ENCODE peak calls at places on chromosome 12, in ten cellular contexts. One of them, this sample, is unnamed.

GRCh38 chr12:6613015-6613775 is 6.0 kb upstream of the CHD4 start:
- DNase-seq in Calu3: peak
- DNase-seq in neural crest cell: peak
- DNase-seq in foreskin fibroblast: peak
- DNase-seq in A549: no peak
- DNase-seq in thyroid gland: peak
- DNase-seq in omental fat pad: no peak
- DNase-seq in activated CD8-positive, alpha-beta T cell treated with anti-CD3 and anti-CD28 coated beads for 36 hours: peak
- DNase-seq in GM23338: peak
- DNase-seq in endothelial cell: no peak
- DNase-seq in this sample: no peak

GRCh38 chr12:2154050-2154449 is 101.3 kb downstream of the CACNA1C start:
- DNase-seq in Calu3: no peak
- DNase-seq in activated CD8-positive, alpha-beta T cell treated with anti-CD3 and anti-CD28 coated beads for 36 hours: no peak
- DNase-seq in A549: no peak
- DNase-seq in thyroid gland: no peak
- DNase-seq in foreskin fibroblast: peak
- DNase-seq in endothelial cell: no peak
- DNase-seq in GM23338: no peak
- DNase-seq in neural crest cell: no peak
- DNase-seq in omental fat pad: no peak
- DNase-seq in this sample: peak

GRCh38 chr12:64781374-64782029 is 22.3 kb upstream of the GNS start:
- DNase-seq in thyroid gland: peak
- DNase-seq in omental fat pad: no peak
- DNase-seq in GM23338: peak
- DNase-seq in activated CD8-positive, alpha-beta T cell treated with anti-CD3 and anti-CD28 coated beads for 36 hours: peak
- DNase-seq in endothelial cell: no peak
- DNase-seq in A549: no peak
- DNase-seq in foreskin fibroblast: no peak
- DNase-seq in neural crest cell: no peak
- DNase-seq in Calu3: peak
- DNase-seq in this sample: no peak

GRCh38 chr12:114045333-114045732 is 79.2 kb upstream of the RBM19 start:
- DNase-seq in Calu3: no peak
- DNase-seq in A549: no peak
- DNase-seq in GM23338: no peak
- DNase-seq in foreskin fibroblast: peak
- DNase-seq in neural crest cell: no peak
- DNase-seq in activated CD8-positive, alpha-beta T cell treated with anti-CD3 and anti-CD28 coated beads for 36 hours: no peak
- DNase-seq in omental fat pad: no peak
- DNase-seq in thyroid gland: no peak
- DNase-seq in endothelial cell: no peak
- DNase-seq in this sample: no peak

GRCh38 chr12:108369736-108370396 is 30.8 kb upstream of the CMKLR1 start:
- DNase-seq in neural crest cell: no peak
- DNase-seq in thyroid gland: no peak
- DNase-seq in A549: no peak
- DNase-seq in omental fat pad: no peak
- DNase-seq in activated CD8-positive, alpha-beta T cell treated with anti-CD3 and anti-CD28 coated beads for 36 hours: no peak
- DNase-seq in GM23338: no peak
- DNase-seq in Calu3: no peak
- DNase-seq in foreskin fibroblast: no peak
- DNase-seq in endothelial cell: no peak
- DNase-seq in this sample: no peak

GRCh38 chr12:109994262-109995175 is 1.6 kb downstream of the GIT2 start:
- DNase-seq in thyroid gland: no peak
- DNase-seq in Calu3: no peak
- DNase-seq in activated CD8-positive, alpha-beta T cell treated with anti-CD3 and anti-CD28 coated beads for 36 hours: no peak
- DNase-seq in endothelial cell: no peak
- DNase-seq in neural crest cell: no peak
- DNase-seq in foreskin fibroblast: no peak
- DNase-seq in omental fat pad: no peak
- DNase-seq in A549: no peak
- DNase-seq in GM23338: no peak
- DNase-seq in this sample: no peak

GRCh38 chr12:26496170-26496569 is 300.8 kb downstream of the SSPN start:
- DNase-seq in A549: no peak
- DNase-seq in activated CD8-positive, alpha-beta T cell treated with anti-CD3 and anti-CD28 coated beads for 36 hours: no peak
- DNase-seq in thyroid gland: no peak
- DNase-seq in neural crest cell: no peak
- DNase-seq in Calu3: no peak
- DNase-seq in GM23338: no peak
- DNase-seq in endothelial cell: no peak
- DNase-seq in foreskin fibroblast: no peak
- DNase-seq in omental fat pad: no peak
- DNase-seq in this sample: no peak

GRCh38 chr12:60100852-60101251 is 505.0 kb downstream of the SLC16A7 start:
- DNase-seq in neural crest cell: no peak
- DNase-seq in thyroid gland: no peak
- DNase-seq in omental fat pad: no peak
- DNase-seq in foreskin fibroblast: no peak
- DNase-seq in endothelial cell: no peak
- DNase-seq in Calu3: peak
- DNase-seq in activated CD8-positive, alpha-beta T cell treated with anti-CD3 and anti-CD28 coated beads for 36 hours: no peak
- DNase-seq in GM23338: no peak
- DNase-seq in A549: no peak
- DNase-seq in this sample: no peak

GRCh38 chr12:71442567-71442931 is 3.0 kb downstream of the LGR5 start:
- DNase-seq in omental fat pad: no peak
- DNase-seq in activated CD8-positive, alpha-beta T cell treated with anti-CD3 and anti-CD28 coated beads for 36 hours: no peak
- DNase-seq in thyroid gland: no peak
- DNase-seq in neural crest cell: no peak
- DNase-seq in GM23338: no peak
- DNase-seq in foreskin fibroblast: no peak
- DNase-seq in A549: no peak
- DNase-seq in endothelial cell: no peak
- DNase-seq in Calu3: no peak
- DNase-seq in this sample: no peak

GRCh38 chr12:110498984-110499706 is 2.8 kb downstream of the VPS29 start:
- DNase-seq in neural crest cell: no peak
- DNase-seq in Calu3: no peak
- DNase-seq in activated CD8-positive, alpha-beta T cell treated with anti-CD3 and anti-CD28 coated beads for 36 hours: no peak
- DNase-seq in endothelial cell: no peak
- DNase-seq in thyroid gland: no peak
- DNase-seq in A549: peak
- DNase-seq in GM23338: no peak
- DNase-seq in foreskin fibroblast: peak
- DNase-seq in omental fat pad: no peak
- DNase-seq in this sample: no peak

GRCh38 chr12:70994217-70994788 is 73.8 kb upstream of the PTPRR start:
- DNase-seq in endothelial cell: no peak
- DNase-seq in A549: no peak
- DNase-seq in Calu3: no peak
- DNase-seq in GM23338: no peak
- DNase-seq in omental fat pad: no peak
- DNase-seq in activated CD8-positive, alpha-beta T cell treated with anti-CD3 and anti-CD28 coated beads for 36 hours: no peak
- DNase-seq in foreskin fibroblast: peak
- DNase-seq in thyroid gland: no peak
- DNase-seq in neural crest cell: no peak
- DNase-seq in this sample: peak

GRCh38 chr12:18171571-18171970 is 81.6 kb upstream of the RERGL start:
- DNase-seq in activated CD8-positive, alpha-beta T cell treated with anti-CD3 and anti-CD28 coated beads for 36 hours: no peak
- DNase-seq in thyroid gland: no peak
- DNase-seq in Calu3: no peak
- DNase-seq in A549: no peak
- DNase-seq in foreskin fibroblast: no peak
- DNase-seq in endothelial cell: no peak
- DNase-seq in GM23338: no peak
- DNase-seq in omental fat pad: no peak
- DNase-seq in neural crest cell: no peak
- DNase-seq in this sample: no peak

GRCh38 chr12:47282206-47282605 is 202.4 kb upstream of the AMIGO2 start:
- DNase-seq in omental fat pad: no peak
- DNase-seq in thyroid gland: no peak
- DNase-seq in foreskin fibroblast: no peak
- DNase-seq in GM23338: no peak
- DNase-seq in A549: no peak
- DNase-seq in neural crest cell: no peak
- DNase-seq in activated CD8-positive, alpha-beta T cell treated with anti-CD3 and anti-CD28 coated beads for 36 hours: no peak
- DNase-seq in endothelial cell: no peak
- DNase-seq in Calu3: no peak
- DNase-seq in this sample: no peak

GRCh38 chr12:48934312-48934706 is 9.0 kb upstream of the FKBP11 start:
- DNase-seq in omental fat pad: no peak
- DNase-seq in thyroid gland: no peak
- DNase-seq in A549: peak
- DNase-seq in GM23338: peak
- DNase-seq in foreskin fibroblast: no peak
- DNase-seq in Calu3: no peak
- DNase-seq in activated CD8-positive, alpha-beta T cell treated with anti-CD3 and anti-CD28 coated beads for 36 hours: peak
- DNase-seq in endothelial cell: no peak
- DNase-seq in neural crest cell: no peak
- DNase-seq in this sample: no peak
- TF ChIP-seq CTCF in omental fat pad: no peak
- TF ChIP-seq CTCF in thyroid gland: no peak
- TF ChIP-seq CTCF in A549: peak
- TF ChIP-seq CTCF in GM23338: peak
- TF ChIP-seq CTCF in foreskin fibroblast: peak
- TF ChIP-seq CTCF in Calu3: no peak
- TF ChIP-seq CTCF in activated CD8-positive, alpha-beta T cell treated with anti-CD3 and anti-CD28 coated beads for 36 hours: peak
- TF ChIP-seq CTCF in endothelial cell: no peak
- TF ChIP-seq CTCF in neural crest cell: peak
- TF ChIP-seq CTCF in this sample: peak

DNA sequence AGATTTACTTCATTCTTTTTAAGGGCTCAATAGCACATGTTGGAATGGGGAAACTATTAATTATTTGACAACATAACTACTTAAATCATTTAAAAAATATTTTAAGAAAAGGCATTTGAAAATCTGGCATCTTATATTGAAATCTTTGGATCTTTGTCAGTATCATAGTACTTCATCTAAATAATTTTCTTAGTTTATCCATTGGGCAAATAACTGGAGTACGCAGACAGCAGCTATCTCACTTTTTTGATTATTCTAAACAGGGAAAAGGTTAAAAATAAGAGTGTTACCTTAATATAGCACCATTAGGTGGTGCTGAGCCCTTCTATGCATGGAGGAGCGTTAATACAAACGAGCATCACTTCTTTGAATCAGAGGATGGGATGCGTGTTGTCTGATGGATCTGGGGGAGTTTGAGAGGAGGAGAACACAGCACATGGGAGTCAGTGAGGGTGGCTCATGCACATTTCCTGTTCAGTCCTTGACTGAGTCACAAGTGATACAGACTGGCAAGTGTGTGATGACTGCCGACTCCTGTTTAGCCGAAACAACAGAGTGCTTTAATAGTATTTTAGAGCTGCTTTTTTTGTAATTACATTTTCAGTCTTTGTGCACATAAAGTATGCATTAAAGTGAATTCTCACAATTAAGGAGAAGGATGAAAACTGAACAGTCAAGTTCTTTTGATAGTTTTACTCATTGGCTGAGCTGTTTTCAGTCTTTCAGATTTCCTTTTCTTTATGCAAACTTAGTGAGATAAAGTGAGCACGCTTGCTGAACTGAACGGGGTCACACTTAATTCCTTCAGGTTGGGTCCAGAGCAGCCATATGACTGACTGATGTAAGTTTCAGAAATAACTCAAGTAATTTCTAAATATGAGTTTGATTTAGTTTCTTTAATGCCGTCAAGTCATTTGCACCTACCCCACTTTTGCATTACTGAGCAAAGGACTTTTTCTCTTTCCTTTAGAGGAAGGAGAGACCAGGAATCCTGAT is 92.7 kb downstream of the DIP2B start:
- DNase-seq in GM23338: no peak
- DNase-seq in omental fat pad: no peak
- DNase-seq in A549: peak
- DNase-seq in foreskin fibroblast: peak
- DNase-seq in thyroid gland: no peak
- DNase-seq in activated CD8-positive, alpha-beta T cell treated with anti-CD3 and anti-CD28 coated beads for 36 hours: peak
- DNase-seq in Calu3: peak
- DNase-seq in neural crest cell: no peak
- DNase-seq in endothelial cell: no peak
- DNase-seq in this sample: no peak
- TF ChIP-seq CTCF in GM23338: peak
- TF ChIP-seq CTCF in omental fat pad: no peak
- TF ChIP-seq CTCF in A549: no peak
- TF ChIP-seq CTCF in foreskin fibroblast: no peak
- TF ChIP-seq CTCF in thyroid gland: no peak
- TF ChIP-seq CTCF in activated CD8-positive, alpha-beta T cell treated with anti-CD3 and anti-CD28 coated beads for 36 hours: no peak
- TF ChIP-seq CTCF in Calu3: no peak
- TF ChIP-seq CTCF in neural crest cell: no peak
- TF ChIP-seq CTCF in endothelial cell: no peak
- TF ChIP-seq CTCF in this sample: no peak

DNA sequence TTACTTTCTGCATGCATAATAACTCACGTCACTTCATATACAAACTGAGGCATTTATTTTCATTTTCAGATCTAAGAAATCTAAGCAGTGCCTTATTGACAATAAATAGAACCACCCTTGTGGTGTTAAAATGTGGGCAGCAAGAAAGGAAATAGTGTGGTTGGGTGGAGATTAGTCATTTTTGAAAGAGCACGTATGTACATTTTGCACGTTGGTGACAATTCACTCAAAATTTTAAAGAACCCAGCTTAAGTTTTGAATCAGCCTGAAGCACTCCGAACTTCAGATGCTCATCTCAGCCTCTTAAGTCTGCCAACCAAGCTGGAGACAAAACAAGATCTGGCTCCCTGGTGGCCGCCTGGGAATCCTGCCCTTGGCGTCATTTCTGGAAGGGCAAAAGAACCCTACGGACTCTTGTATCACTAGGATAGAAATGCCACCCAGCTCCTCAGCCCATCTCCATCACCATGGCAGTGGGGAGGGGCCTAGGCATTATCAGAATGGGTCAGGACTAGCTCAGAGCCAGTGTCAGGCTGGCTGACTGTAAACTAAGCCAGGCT is 89.5 kb upstream of the BCL2L14 start:
- DNase-seq in thyroid gland: no peak
- DNase-seq in neural crest cell: no peak
- DNase-seq in GM23338: no peak
- DNase-seq in endothelial cell: no peak
- DNase-seq in foreskin fibroblast: no peak
- DNase-seq in activated CD8-positive, alpha-beta T cell treated with anti-CD3 and anti-CD28 coated beads for 36 hours: peak
- DNase-seq in omental fat pad: no peak
- DNase-seq in Calu3: no peak
- DNase-seq in A549: no peak
- DNase-seq in this sample: no peak
- TF ChIP-seq CTCF in thyroid gland: no peak
- TF ChIP-seq CTCF in neural crest cell: no peak
- TF ChIP-seq CTCF in GM23338: no peak
- TF ChIP-seq CTCF in endothelial cell: no peak
- TF ChIP-seq CTCF in foreskin fibroblast: no peak
- TF ChIP-seq CTCF in activated CD8-positive, alpha-beta T cell treated with anti-CD3 and anti-CD28 coated beads for 36 hours: no peak
- TF ChIP-seq CTCF in omental fat pad: no peak
- TF ChIP-seq CTCF in Calu3: no peak
- TF ChIP-seq CTCF in A549: no peak
- TF ChIP-seq CTCF in this sample: no peak

DNA sequence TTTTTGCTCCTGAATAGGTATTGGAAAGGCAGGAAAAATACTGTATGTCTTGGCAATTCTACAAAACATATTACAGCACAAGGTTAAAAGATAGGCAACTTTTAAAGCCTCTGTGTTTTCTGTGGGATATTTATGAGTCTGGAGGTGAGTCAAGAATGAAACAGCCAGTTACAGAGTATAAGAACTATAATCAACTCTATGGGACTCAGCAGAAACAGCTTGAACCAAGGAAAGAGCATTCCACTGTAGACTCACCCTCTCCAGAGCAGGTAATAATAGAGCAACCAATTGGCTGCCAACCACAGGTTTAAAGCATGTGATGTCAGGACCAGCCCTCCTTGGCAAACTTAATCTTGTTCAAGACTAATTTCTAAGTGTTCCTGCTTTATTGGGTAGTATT is 100.5 kb upstream of the MDM1 start:
- DNase-seq in Calu3: no peak
- DNase-seq in activated CD8-positive, alpha-beta T cell treated with anti-CD3 and anti-CD28 coated beads for 36 hours: no peak
- DNase-seq in GM23338: no peak
- DNase-seq in neural crest cell: no peak
- DNase-seq in foreskin fibroblast: no peak
- DNase-seq in endothelial cell: no peak
- DNase-seq in omental fat pad: no peak
- DNase-seq in A549: no peak
- DNase-seq in thyroid gland: no peak
- DNase-seq in this sample: no peak
- TF ChIP-seq CTCF in Calu3: no peak
- TF ChIP-seq CTCF in activated CD8-positive, alpha-beta T cell treated with anti-CD3 and anti-CD28 coated beads for 36 hours: no peak
- TF ChIP-seq CTCF in GM23338: no peak
- TF ChIP-seq CTCF in neural crest cell: no peak
- TF ChIP-seq CTCF in foreskin fibroblast: no peak
- TF ChIP-seq CTCF in endothelial cell: no peak
- TF ChIP-seq CTCF in omental fat pad: no peak
- TF ChIP-seq CTCF in A549: no peak
- TF ChIP-seq CTCF in thyroid gland: no peak
- TF ChIP-seq CTCF in this sample: no peak

This sample was measured in AG09319.